ENCODE peak calls at places on chromosome 2, in seven cellular contexts. One of them, this sample, is unnamed.

GRCh38 chr2:80058562-80058961 is 246.0 kb downstream of the LRRTM1 start:
- DNase-seq in cardiac muscle cell: no peak
- DNase-seq in NCI-H748 treated with DMSO at 0.1 percent for 48 hours: no peak
- DNase-seq in ovary: no peak
- DNase-seq in thoracic aorta: no peak
- DNase-seq in stimulated activated CD4-positive, alpha-beta T cell treated with anti-CD3 and anti-CD28 coated beads, TNF-alpha, amount 100 ng/mL, for 48 hours: no peak
- DNase-seq in stimulated activated CD8-positive, alpha-beta memory T cell treated with anti-CD3 and anti-CD28 coated beads, Interleukin-12 subunit alpha, Interleukin-12 subunit beta, amount 100 ng/mL, for 4 hours: no peak
- DNase-seq in this sample: no peak

GRCh38 chr2:72676341-72677025 is 149.3 kb downstream of the EXOC6B start:
- DNase-seq in stimulated activated CD4-positive, alpha-beta T cell treated with anti-CD3 and anti-CD28 coated beads, TNF-alpha, amount 100 ng/mL, for 48 hours: no peak
- DNase-seq in ovary: no peak
- DNase-seq in thoracic aorta: no peak
- DNase-seq in stimulated activated CD8-positive, alpha-beta memory T cell treated with anti-CD3 and anti-CD28 coated beads, Interleukin-12 subunit alpha, Interleukin-12 subunit beta, amount 100 ng/mL, for 4 hours: no peak
- DNase-seq in NCI-H748 treated with DMSO at 0.1 percent for 48 hours: no peak
- DNase-seq in cardiac muscle cell: no peak
- DNase-seq in this sample: no peak

GRCh38 chr2:10934308-10934978 is 22.7 kb downstream of the KCNF1 start:
- DNase-seq in ovary: no peak
- DNase-seq in NCI-H748 treated with DMSO at 0.1 percent for 48 hours: no peak
- DNase-seq in stimulated activated CD8-positive, alpha-beta memory T cell treated with anti-CD3 and anti-CD28 coated beads, Interleukin-12 subunit alpha, Interleukin-12 subunit beta, amount 100 ng/mL, for 4 hours: no peak
- DNase-seq in cardiac muscle cell: no peak
- DNase-seq in stimulated activated CD4-positive, alpha-beta T cell treated with anti-CD3 and anti-CD28 coated beads, TNF-alpha, amount 100 ng/mL, for 48 hours: no peak
- DNase-seq in thoracic aorta: no peak
- DNase-seq in this sample: no peak

GRCh38 chr2:225083276-225083675 is 41.0 kb upstream of the DOCK10 start:
- DNase-seq in thoracic aorta: no peak
- DNase-seq in NCI-H748 treated with DMSO at 0.1 percent for 48 hours: no peak
- DNase-seq in stimulated activated CD8-positive, alpha-beta memory T cell treated with anti-CD3 and anti-CD28 coated beads, Interleukin-12 subunit alpha, Interleukin-12 subunit beta, amount 100 ng/mL, for 4 hours: no peak
- DNase-seq in ovary: no peak
- DNase-seq in stimulated activated CD4-positive, alpha-beta T cell treated with anti-CD3 and anti-CD28 coated beads, TNF-alpha, amount 100 ng/mL, for 48 hours: no peak
- DNase-seq in cardiac muscle cell: no peak
- DNase-seq in this sample: no peak

GRCh38 chr2:135825131-135825854 is 11.7 kb downstream of the LCT start:
- DNase-seq in thoracic aorta: no peak
- DNase-seq in NCI-H748 treated with DMSO at 0.1 percent for 48 hours: no peak
- DNase-seq in stimulated activated CD4-positive, alpha-beta T cell treated with anti-CD3 and anti-CD28 coated beads, TNF-alpha, amount 100 ng/mL, for 48 hours: no peak
- DNase-seq in stimulated activated CD8-positive, alpha-beta memory T cell treated with anti-CD3 and anti-CD28 coated beads, Interleukin-12 subunit alpha, Interleukin-12 subunit beta, amount 100 ng/mL, for 4 hours: no peak
- DNase-seq in cardiac muscle cell: no peak
- DNase-seq in ovary: no peak
- DNase-seq in this sample: no peak

GRCh38 chr2:104969564-104969963 is 68.3 kb upstream of the MRPS9 start:
- DNase-seq in ovary: no peak
- DNase-seq in NCI-H748 treated with DMSO at 0.1 percent for 48 hours: no peak
- DNase-seq in stimulated activated CD8-positive, alpha-beta memory T cell treated with anti-CD3 and anti-CD28 coated beads, Interleukin-12 subunit alpha, Interleukin-12 subunit beta, amount 100 ng/mL, for 4 hours: no peak
- DNase-seq in stimulated activated CD4-positive, alpha-beta T cell treated with anti-CD3 and anti-CD28 coated beads, TNF-alpha, amount 100 ng/mL, for 48 hours: no peak
- DNase-seq in cardiac muscle cell: no peak
- DNase-seq in thoracic aorta: no peak
- DNase-seq in this sample: no peak

GRCh38 chr2:73033142-73033765 is 38.3 kb downstream of the SFXN5 start:
- DNase-seq in cardiac muscle cell: no peak
- DNase-seq in stimulated activated CD8-positive, alpha-beta memory T cell treated with anti-CD3 and anti-CD28 coated beads, Interleukin-12 subunit alpha, Interleukin-12 subunit beta, amount 100 ng/mL, for 4 hours: no peak
- DNase-seq in stimulated activated CD4-positive, alpha-beta T cell treated with anti-CD3 and anti-CD28 coated beads, TNF-alpha, amount 100 ng/mL, for 48 hours: no peak
- DNase-seq in ovary: no peak
- DNase-seq in thoracic aorta: no peak
- DNase-seq in NCI-H748 treated with DMSO at 0.1 percent for 48 hours: no peak
- DNase-seq in this sample: no peak

GRCh38 chr2:42903821-42904575 is 111.6 kb upstream of the HAAO start:
- DNase-seq in NCI-H748 treated with DMSO at 0.1 percent for 48 hours: peak; percentile 78
- DNase-seq in thoracic aorta: no peak
- DNase-seq in cardiac muscle cell: no peak
- DNase-seq in stimulated activated CD4-positive, alpha-beta T cell treated with anti-CD3 and anti-CD28 coated beads, TNF-alpha, amount 100 ng/mL, for 48 hours: no peak
- DNase-seq in ovary: no peak
- DNase-seq in stimulated activated CD8-positive, alpha-beta memory T cell treated with anti-CD3 and anti-CD28 coated beads, Interleukin-12 subunit alpha, Interleukin-12 subunit beta, amount 100 ng/mL, for 4 hours: no peak
- DNase-seq in this sample: no peak

This sample was measured in lower leg skin.